ENCODE peak calls at places on chromosomes 12 and 14, in five cellular contexts. One of them, this sample, is unnamed. For H3K4me1, the result is how much of the 10 kb centered on the place peaks cover.

GRCh38 chr12:47965581-47965980 is 2.2 kb downstream of the TMEM106C start:
- DNase-seq in foreskin keratinocyte: no peak
- DNase-seq in SJSA1: no peak
- DNase-seq in fibroblast of lung: no peak
- DNase-seq in heart right ventricle: no peak
- DNase-seq in this sample: no peak

GRCh38 chr12:92879698-92880322 is 49.3 kb downstream of the EEA1 start:
- DNase-seq in fibroblast of lung: no peak
- DNase-seq in SJSA1: no peak
- DNase-seq in heart right ventricle: no peak
- DNase-seq in foreskin keratinocyte: no peak
- DNase-seq in this sample: no peak

GRCh38 chr14:25431211-25432076 is 381.5 kb upstream of the STXBP6 start:
- DNase-seq in SJSA1: no peak
- DNase-seq in heart right ventricle: no peak
- DNase-seq in fibroblast of lung: no peak
- DNase-seq in foreskin keratinocyte: no peak
- DNase-seq in this sample: no peak

GRCh38 chr12:6961278-6961694 is 9.2 kb downstream of the PHB2 start:
- DNase-seq in fibroblast of lung: peak
- DNase-seq in SJSA1: peak
- DNase-seq in foreskin keratinocyte: no peak
- DNase-seq in heart right ventricle: peak
- DNase-seq in this sample: peak

GRCh38 chr14:55130194-55130550 is 1.1 kb downstream of the LGALS3 start:
- DNase-seq in heart right ventricle: no peak
- DNase-seq in SJSA1: peak
- DNase-seq in fibroblast of lung: peak
- DNase-seq in foreskin keratinocyte: peak
- DNase-seq in this sample: no peak

GRCh38 chr14:95787941-95788340 is 74.0 kb upstream of the TCL1A start:
- DNase-seq in SJSA1: no peak
- DNase-seq in heart right ventricle: no peak
- DNase-seq in fibroblast of lung: no peak
- DNase-seq in foreskin keratinocyte: no peak
- DNase-seq in this sample: no peak

GRCh38 chr14:54781936-54782802 is 120.5 kb downstream of the GCH1 start:
- DNase-seq in foreskin keratinocyte: no peak
- DNase-seq in heart right ventricle: no peak
- DNase-seq in SJSA1: no peak
- DNase-seq in fibroblast of lung: no peak
- DNase-seq in this sample: no peak

GRCh38 chr12:88509851-88510250 is 70.4 kb downstream of the KITLG start:
- DNase-seq in fibroblast of lung: no peak
- DNase-seq in SJSA1: no peak
- DNase-seq in heart right ventricle: no peak
- DNase-seq in foreskin keratinocyte: no peak
- DNase-seq in this sample: no peak

GRCh38 chr12:132400011-132400641 is 70.7 kb upstream of the GALNT9 start:
- DNase-seq in heart right ventricle: no peak
- DNase-seq in fibroblast of lung: no peak
- DNase-seq in SJSA1: no peak
- DNase-seq in foreskin keratinocyte: no peak
- DNase-seq in this sample: no peak

GRCh38 chr14:102171173-102172020 is 31.7 kb downstream of the WDR20 start:
- DNase-seq in SJSA1: no peak
- DNase-seq in heart right ventricle: no peak
- DNase-seq in fibroblast of lung: no peak
- DNase-seq in foreskin keratinocyte: no peak
- DNase-seq in this sample: no peak

GRCh38 chr12:94761559-94761958 is 111.2 kb upstream of the TMCC3 start:
- DNase-seq in foreskin keratinocyte: peak
- DNase-seq in fibroblast of lung: peak
- DNase-seq in heart right ventricle: no peak
- DNase-seq in SJSA1: peak
- DNase-seq in this sample: no peak

GRCh38 chr12:121144416-121144914 is 11.8 kb downstream of the P2RX7 start:
- DNase-seq in heart right ventricle: no peak
- DNase-seq in SJSA1: no peak
- DNase-seq in fibroblast of lung: peak
- DNase-seq in foreskin keratinocyte: peak
- DNase-seq in this sample: peak

GRCh38 chr12:12804011-12804410 is 9.1 kb upstream of the DDX47 start:
- DNase-seq in heart right ventricle: no peak
- DNase-seq in fibroblast of lung: peak
- DNase-seq in foreskin keratinocyte: peak
- DNase-seq in SJSA1: peak
- DNase-seq in this sample: no peak

GRCh38 chr12:125239563-125239962 is 174.3 kb downstream of the AACS start:
- DNase-seq in fibroblast of lung: no peak
- DNase-seq in SJSA1: no peak
- DNase-seq in heart right ventricle: no peak
- DNase-seq in foreskin keratinocyte: no peak
- DNase-seq in this sample: no peak

GRCh38 chr12:108730337-108731104 is 797 bp downstream of the CORO1C start:
- DNase-seq in foreskin keratinocyte: peak
- DNase-seq in SJSA1: peak
- DNase-seq in fibroblast of lung: peak
- DNase-seq in heart right ventricle: peak
- DNase-seq in this sample: peak

GRCh38 chr12:38477341-38478090 is 160.9 kb downstream of the ALG10B start:
- DNase-seq in foreskin keratinocyte: no peak
- DNase-seq in fibroblast of lung: no peak
- DNase-seq in heart right ventricle: no peak
- DNase-seq in SJSA1: no peak
- DNase-seq in this sample: no peak

GRCh38 chr12:54588110-54588831 is at the start of gene PPP1R1A:
- DNase-seq in SJSA1: no peak
- DNase-seq in fibroblast of lung: no peak
- DNase-seq in heart right ventricle: peak
- DNase-seq in foreskin keratinocyte: no peak
- DNase-seq in this sample: peak

GRCh38 chr12:47891356-47891755 is 13.4 kb downstream of the VDR start:
- DNase-seq in heart right ventricle: no peak
- DNase-seq in foreskin keratinocyte: no peak
- DNase-seq in SJSA1: no peak
- DNase-seq in fibroblast of lung: peak
- DNase-seq in this sample: no peak

GRCh38 chr14:87005336-87005735 is 987.6 kb downstream of the GALC start:
- DNase-seq in fibroblast of lung: peak
- DNase-seq in SJSA1: no peak
- DNase-seq in foreskin keratinocyte: no peak
- DNase-seq in heart right ventricle: no peak
- DNase-seq in this sample: no peak

GRCh38 chr12:128250091-128250490 is 16.9 kb upstream of the TMEM132C start:
- DNase-seq in foreskin keratinocyte: no peak
- DNase-seq in SJSA1: no peak
- DNase-seq in heart right ventricle: no peak
- DNase-seq in fibroblast of lung: no peak
- DNase-seq in this sample: no peak

GRCh38 chr12:24954261-24954660 is 5.4 kb upstream of the BCAT1 start:
- DNase-seq in foreskin keratinocyte: no peak
- DNase-seq in heart right ventricle: no peak
- DNase-seq in fibroblast of lung: no peak
- DNase-seq in SJSA1: no peak
- DNase-seq in this sample: no peak

GRCh38 chr12:119594772-119595445 is 1.3 kb downstream of the TMEM233 start:
- DNase-seq in heart right ventricle: peak
- DNase-seq in foreskin keratinocyte: no peak
- DNase-seq in fibroblast of lung: peak
- DNase-seq in SJSA1: no peak
- DNase-seq in this sample: peak

GRCh38 chr14:98138666-98139065 is 1133.3 kb downstream of the BCL11B start:
- DNase-seq in SJSA1: peak
- DNase-seq in heart right ventricle: no peak
- DNase-seq in foreskin keratinocyte: no peak
- DNase-seq in fibroblast of lung: peak
- DNase-seq in this sample: no peak

GRCh38 chr14:65824285-65824977 is 411.9 kb downstream of the FUT8 start:
- DNase-seq in heart right ventricle: peak
- DNase-seq in fibroblast of lung: peak
- DNase-seq in foreskin keratinocyte: peak
- DNase-seq in SJSA1: peak
- DNase-seq in this sample: no peak

GRCh38 chr14:36973806-36974442 is 198.5 kb downstream of the SLC25A21 start:
- DNase-seq in fibroblast of lung: peak
- DNase-seq in foreskin keratinocyte: peak
- DNase-seq in SJSA1: peak
- DNase-seq in heart right ventricle: no peak
- DNase-seq in this sample: no peak

GRCh38 chr14:103243764-103244737 is 90.0 kb upstream of the EIF5 start:
- DNase-seq in heart right ventricle: no peak
- DNase-seq in fibroblast of lung: peak
- DNase-seq in foreskin keratinocyte: peak
- DNase-seq in SJSA1: peak
- DNase-seq in this sample: no peak

DNA sequence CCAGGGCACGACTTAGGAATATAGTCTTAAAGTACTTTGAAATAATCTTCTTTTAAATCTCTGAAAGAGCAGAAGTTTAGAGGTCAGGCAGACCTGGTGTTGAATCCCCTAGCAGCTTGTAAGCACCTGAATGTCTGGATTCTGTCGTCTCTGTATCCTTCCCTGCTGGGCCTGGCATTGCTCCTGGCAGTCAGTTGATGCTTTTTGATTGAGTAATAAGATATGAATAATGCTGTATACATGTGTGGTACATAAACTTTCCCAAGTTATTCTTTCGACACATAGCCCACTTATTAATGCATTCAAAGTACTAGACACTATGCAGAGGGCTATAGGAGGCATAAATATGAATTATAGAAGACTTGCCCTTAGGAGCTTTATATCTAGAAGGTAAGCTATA is 31.4 kb downstream of the EVL start:
- DNase-seq in foreskin keratinocyte: peak
- DNase-seq in heart right ventricle: no peak
- DNase-seq in fibroblast of lung: peak
- DNase-seq in SJSA1: no peak
- DNase-seq in this sample: no peak
- H3K27ac ChIP-seq in foreskin keratinocyte: no peak
- H3K27ac ChIP-seq in heart right ventricle: no peak
- H3K27ac ChIP-seq in fibroblast of lung: no peak
- H3K27ac ChIP-seq in SJSA1: no peak
- H3K27ac ChIP-seq in this sample: no peak

GRCh38 chr14:99562848-99563748 is 40.9 kb downstream of the CCDC85C start:
- DNase-seq in fibroblast of lung: peak
- DNase-seq in SJSA1: peak
- DNase-seq in heart right ventricle: peak
- DNase-seq in foreskin keratinocyte: no peak
- DNase-seq in this sample: peak

GRCh38 chr14:99565383-99565782 is 38.6 kb downstream of the CCDC85C start:
- DNase-seq in SJSA1: no peak
- DNase-seq in fibroblast of lung: no peak
- DNase-seq in heart right ventricle: no peak
- DNase-seq in foreskin keratinocyte: no peak
- DNase-seq in this sample: no peak

GRCh38 chr14:99564903-99565259 is 39.1 kb downstream of the CCDC85C start:
- DNase-seq in foreskin keratinocyte: no peak
- DNase-seq in fibroblast of lung: no peak
- DNase-seq in SJSA1: no peak
- DNase-seq in heart right ventricle: no peak
- DNase-seq in this sample: no peak

GRCh38 chr14:99563749-99564129 is 40.3 kb downstream of the CCDC85C start:
- DNase-seq in foreskin keratinocyte: no peak
- DNase-seq in fibroblast of lung: no peak
- DNase-seq in SJSA1: no peak
- DNase-seq in heart right ventricle: no peak
- DNase-seq in this sample: no peak

GRCh38 chr14:99564256-99564902 is 39.6 kb downstream of the CCDC85C start:
- DNase-seq in heart right ventricle: peak
- DNase-seq in fibroblast of lung: peak
- DNase-seq in foreskin keratinocyte: no peak
- DNase-seq in SJSA1: no peak
- DNase-seq in this sample: no peak
- H3K4me1 ChIP-seq in heart right ventricle: half or more
- H3K4me1 ChIP-seq in fibroblast of lung: under half
- H3K4me1 ChIP-seq in foreskin keratinocyte: under half
- H3K4me1 ChIP-seq in SJSA1: half or more
- H3K4me1 ChIP-seq in this sample: under half

GRCh38 chr12:22527999-22528398 is 16.3 kb downstream of the C2CD5 start:
- DNase-seq in fibroblast of lung: peak
- DNase-seq in SJSA1: peak
- DNase-seq in foreskin keratinocyte: no peak
- DNase-seq in heart right ventricle: no peak
- DNase-seq in this sample: no peak
- H3K27ac ChIP-seq in fibroblast of lung: peak
- H3K27ac ChIP-seq in SJSA1: peak
- H3K27ac ChIP-seq in foreskin keratinocyte: no peak
- H3K27ac ChIP-seq in heart right ventricle: no peak
- H3K27ac ChIP-seq in this sample: no peak

DNA sequence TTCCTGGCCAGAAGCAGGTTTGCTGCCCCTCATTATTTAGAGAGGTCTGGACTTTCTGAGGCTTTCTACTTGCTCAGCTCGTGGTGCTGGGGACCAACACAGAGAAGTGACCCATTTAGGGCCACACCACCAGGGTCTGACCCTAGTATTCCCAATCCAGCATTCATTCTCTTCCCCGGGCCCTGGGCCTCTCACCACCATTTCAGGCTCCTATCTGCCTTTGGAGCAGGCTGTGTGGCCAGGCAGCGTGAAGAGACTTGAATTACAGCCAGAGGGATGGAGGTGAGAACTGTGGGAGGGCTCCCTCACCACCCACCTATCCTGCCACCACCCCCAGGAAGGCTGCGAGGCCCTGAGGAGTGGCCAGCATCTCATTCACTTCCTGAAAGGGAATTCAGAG is 24.6 kb downstream of the FAM222A start:
- DNase-seq in heart right ventricle: no peak
- DNase-seq in foreskin keratinocyte: no peak
- DNase-seq in fibroblast of lung: no peak
- DNase-seq in SJSA1: no peak
- DNase-seq in this sample: no peak
- H3K4me1 ChIP-seq in heart right ventricle: under half
- H3K4me1 ChIP-seq in foreskin keratinocyte: under half
- H3K4me1 ChIP-seq in fibroblast of lung: under half
- H3K4me1 ChIP-seq in SJSA1: under half
- H3K4me1 ChIP-seq in this sample: under half

This sample was measured in upper lobe of right lung.